ENCODE peak calls at places on chromosome 21, in four cellular contexts. N, Z, B and F are unnamed samples.

GRCh38 chr21:22791986-22792560 is 1793.9 kb downstream of the NCAM2 start:
- DNase-seq in N (no peak), Z (peak), B (no peak), F (no peak)

GRCh38 chr21:45998276-45998701 is 16.7 kb downstream of the COL6A1 start:
- DNase-seq in Z (no peak), B (no peak), N (peak), F (no peak)

GRCh38 chr21:14260459-14260764 is 44.5 kb downstream of the RBM11 start:
- DNase-seq in B (no peak), N (no peak), Z (no peak), F (no peak)

GRCh38 chr21:45041351-45041805 is 33.0 kb upstream of the ADARB1 start:
- DNase-seq in B (no peak), Z (no peak), N (peak), F (peak)

GRCh38 chr21:17492415-17493168 is 20.3 kb upstream of the CXADR start:
- DNase-seq in B (peak), N (no peak), Z (no peak), F (no peak)

GRCh38 chr21:41865002-41865777 is 14.0 kb downstream of the PRDM15 start:
- DNase-seq in N (no peak), B (no peak), Z (no peak), F (no peak)

GRCh38 chr21:16424331-16424749 is 694.6 kb downstream of the USP25 start:
- DNase-seq in N (no peak), B (peak), Z (no peak), F (no peak)

GRCh38 chr21:45427331-45428271 is 22.6 kb downstream of the COL18A1 start:
- DNase-seq in B (peak), N (no peak), Z (peak), F (peak)

GRCh38 chr21:34885125-34885524 is 164.0 kb downstream of the RUNX1 start:
- DNase-seq in N (no peak), B (no peak), Z (no peak), F (no peak)

GRCh38 chr21:26945916-26946315 is 21.0 kb downstream of the ADAMTS5 start:
- DNase-seq in B (no peak), N (no peak), Z (no peak), F (no peak)

GRCh38 chr21:36909901-36910561 is 56.4 kb downstream of the HLCS start:
- DNase-seq in N (no peak), B (peak), Z (peak), F (peak)

GRCh38 chr21:36909423-36909822 is 57.0 kb downstream of the HLCS start:
- DNase-seq in B (no peak), Z (no peak), N (no peak), F (no peak)

GRCh38 chr21:36910581-36911307 is 55.7 kb downstream of the HLCS start:
- DNase-seq in B (no peak), Z (no peak), N (no peak), F (no peak)

GRCh38 chr21:36904093-36904666 is 62.3 kb downstream of the HLCS start:
- DNase-seq in Z (no peak), N (no peak), B (no peak), F (no peak)

GRCh38 chr21:36908260-36908908 is 58.1 kb downstream of the HLCS start:
- DNase-seq in B (no peak), N (no peak), Z (no peak), F (no peak)
- TF ChIP-seq CTCF in B (peak), N (no peak), Z (no peak), F (no peak)

GRCh38 chr21:29893687-29894086 is 46.1 kb downstream of the GRIK1 start:
- DNase-seq in N (no peak), Z (no peak), B (peak), F (no peak)
- H3K4me3 ChIP-seq in N (no peak), Z (no peak), B (no peak), F (no peak)

GRCh38 chr21:31999810-32000468 is 127.1 kb downstream of the HUNK start:
- DNase-seq in N (no peak), B (no peak), Z (no peak), F (no peak)
- TF ChIP-seq CTCF in N (no peak), B (no peak), Z (no peak), F (no peak)

GRCh38 chr21:38948377-38948776 is 142.6 kb downstream of the ETS2 start:
- DNase-seq in Z (no peak), B (peak), N (no peak), F (no peak)
- H3K4me3 ChIP-seq in Z (no peak), B (no peak), N (no peak), F (no peak)

GRCh38 chr21:43717166-43717853 is 1.6 kb upstream of the PDXK start:
- DNase-seq in B (no peak), N (no peak), Z (no peak), F (no peak)

GRCh38 chr21:43717967-43718871 is 710 bp upstream of the PDXK start:
- DNase-seq in B (no peak), Z (no peak), N (no peak), F (no peak)

GRCh38 chr21:43719748-43720538 is 1.0 kb downstream of the PDXK start:
- DNase-seq in Z (no peak), B (no peak), N (no peak), F (no peak)

GRCh38 chr21:43720539-43721224 is 1.8 kb downstream of the PDXK start:
- DNase-seq in N (no peak), Z (no peak), B (no peak), F (no peak)

DNA sequence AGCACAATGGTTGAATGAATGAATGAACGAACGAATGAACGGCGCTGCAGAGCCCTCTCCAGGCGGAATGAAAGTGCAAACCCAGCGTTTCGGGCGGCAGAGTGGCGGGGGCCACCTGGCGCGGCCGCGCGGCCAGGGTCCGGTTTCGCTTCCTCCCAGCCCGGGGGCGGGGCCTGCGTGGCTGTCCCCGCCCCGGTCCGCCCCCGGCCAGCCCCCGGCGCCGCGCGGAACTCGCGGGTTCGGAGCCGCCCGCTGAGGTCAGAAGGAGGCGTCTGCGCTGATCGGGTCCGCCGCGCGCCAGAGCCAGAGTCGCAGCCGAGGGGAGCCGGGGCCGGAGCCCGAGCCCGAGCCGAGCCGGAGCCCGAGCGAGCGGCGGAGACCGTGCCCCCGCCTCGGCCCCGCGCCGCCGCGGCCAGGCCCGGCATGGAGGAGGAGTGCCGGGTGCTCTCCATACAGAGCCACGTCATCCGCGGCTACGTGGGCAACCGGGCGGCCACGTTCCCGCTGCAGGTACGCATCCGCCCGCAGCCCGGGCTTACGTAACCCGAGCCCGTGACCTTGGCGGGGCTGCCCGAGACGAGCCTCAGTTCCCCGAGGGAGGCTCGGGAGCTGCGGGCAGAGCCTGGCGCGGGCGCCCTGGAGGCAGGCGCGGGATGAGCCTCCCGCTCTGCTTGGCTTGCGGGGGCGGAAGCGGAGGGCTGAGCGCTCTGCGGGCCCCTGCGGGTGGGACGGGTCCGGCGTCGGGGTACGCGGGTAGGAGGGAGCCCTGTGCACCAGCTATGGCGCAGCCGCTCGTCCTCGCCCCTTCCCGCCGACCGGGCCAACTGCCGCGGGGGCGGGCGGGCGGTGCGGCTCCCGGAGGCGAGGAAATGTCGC is at the start of gene PDXK:
- DNase-seq in Z (no peak), N (no peak), B (peak), F (no peak)
- TF ChIP-seq CTCF in Z (peak), N (no peak), B (no peak), F (no peak)

GRCh38 chr21:36867506-36867905 is 99.0 kb downstream of the HLCS start:
- DNase-seq in B (no peak), N (no peak), Z (no peak), F (no peak)
- H3K4me3 ChIP-seq in B (no peak), N (no peak), Z (no peak), F (no peak)

GRCh38 chr21:31108969-31109368 is 70.7 kb upstream of the KRTAP19-8 start:
- DNase-seq in Z (no peak), B (no peak), N (no peak), F (no peak)
- TF ChIP-seq CTCF in Z (peak), B (no peak), N (no peak), F (peak)